ENCODE peak calls at places on chromosomes 13 and 19, in ten cellular contexts. J is H9, D is IMR-90, N is mesenchymal stem cell, G is fibroblast of lung, S is endodermal cell, F is neuronal stem cell, U is neural progenitor cell, E is adipocyte, O is GM23248. W is an unnamed sample.

GRCh38 chr19:21505459-21506393 is at the start of gene ZNF429:
- DNase-seq in J (peak; percentile 95), D (peak; percentile 92), N (peak; percentile 97), G (peak; percentile 92), S (peak; percentile 96), F (peak; percentile 89), U (peak; percentile 97), E (peak; percentile 97), O (peak; percentile 99), W (peak; percentile 89)

GRCh38 chr19:47362321-47362720 is 13.2 kb downstream of the DHX34 start:
- DNase-seq in J (no peak), D (no peak), N (no peak), G (no peak), S (no peak), F (no peak), U (no peak), E (no peak), O (no peak), W (no peak)

GRCh38 chr13:53028637-53029121 is at the start of gene OLFM4:
- DNase-seq in J (peak; percentile 34), D (no peak), N (no peak), G (no peak), S (peak; percentile 59), F (no peak), U (no peak), E (no peak), O (no peak), W (no peak)

GRCh38 chr13:114019367-114019766 is 45.5 kb upstream of the C13orf46 start:
- DNase-seq in J (peak; percentile 69), D (no peak), N (no peak), G (no peak), S (peak; percentile 78), F (no peak), U (peak; percentile 17), E (peak; percentile 19), O (peak; percentile 44), W (no peak)

GRCh38 chr13:24274452-24274971 is 34.9 kb upstream of the C1QTNF9 start:
- DNase-seq in J (no peak), D (peak; percentile 59), N (peak; percentile 86), G (no peak), S (peak; percentile 25), F (no peak), U (no peak), E (no peak), O (no peak), W (no peak)

GRCh38 chr13:110008816-110009215 is 222.4 kb upstream of the IRS2 start:
- DNase-seq in J (no peak), D (no peak), N (no peak), G (peak; percentile 65), S (no peak), F (no peak), U (no peak), E (no peak), O (no peak), W (peak; percentile 51)

GRCh38 chr19:23075031-23075733 is 41.6 kb upstream of the ZNF730 start:
- DNase-seq in J (peak; percentile 97), D (peak; percentile 72), N (peak; percentile 82), G (peak; percentile 80), S (peak; percentile 98), F (peak; percentile 81), U (peak; percentile 93), E (peak; percentile 65), O (peak; percentile 46), W (peak; percentile 70)

GRCh38 chr13:98986226-98986846 is 8.5 kb upstream of the DOCK9 start:
- DNase-seq in J (no peak), D (no peak), N (no peak), G (no peak), S (no peak), F (no peak), U (no peak), E (no peak), O (no peak), W (no peak)

GRCh38 chr19:5803441-5803751 is 1.5 kb upstream of the NRTN start:
- DNase-seq in J (no peak), D (no peak), N (no peak), G (no peak), S (no peak), F (no peak), U (no peak), E (no peak), O (no peak), W (no peak)

GRCh38 chr13:100541882-100542545 is 46.6 kb downstream of the GGACT start:
- DNase-seq in J (no peak), D (no peak), N (no peak), G (no peak), S (no peak), F (no peak), U (peak; percentile 41), E (no peak), O (no peak), W (no peak)

GRCh38 chr13:29479716-29480492 is 115.6 kb downstream of the SLC7A1 start:
- DNase-seq in J (no peak), D (no peak), N (no peak), G (no peak), S (peak; percentile 52), F (no peak), U (peak; percentile 16), E (no peak), O (no peak), W (no peak)

GRCh38 chr13:100356889-100357288 is 231.7 kb downstream of the GGACT start:
- DNase-seq in J (no peak), D (peak; percentile 64), N (peak; percentile 28), G (no peak), S (no peak), F (no peak), U (no peak), E (no peak), O (no peak), W (no peak)

GRCh38 chr19:31648347-31648746 is 299.1 kb upstream of the TSHZ3 start:
- DNase-seq in J (no peak), D (peak; percentile 6), N (peak; percentile 32), G (peak; percentile 77), S (no peak), F (no peak), U (no peak), E (no peak), O (no peak), W (peak; percentile 68)

GRCh38 chr19:16825312-16826168 is 3.7 kb upstream of the SIN3B start:
- DNase-seq in J (peak; percentile 79), D (peak; percentile 63), N (peak; percentile 80), G (peak; percentile 79), S (peak; percentile 86), F (no peak), U (peak; percentile 26), E (peak; percentile 76), O (peak; percentile 68), W (peak; percentile 74)

GRCh38 chr13:31032574-31033095 is 100.2 kb downstream of the TEX26 start:
- DNase-seq in J (no peak), D (no peak), N (no peak), G (peak; percentile 68), S (no peak), F (no peak), U (no peak), E (no peak), O (peak; percentile 76), W (peak; percentile 63)

GRCh38 chr13:92362717-92363116 is 863.9 kb upstream of the GPC6 start:
- DNase-seq in J (no peak), D (peak; percentile 7), N (peak; percentile 19), G (peak; percentile 59), S (no peak), F (no peak), U (peak; percentile 3), E (no peak), O (no peak), W (peak; percentile 58)

GRCh38 chr13:50916701-50917184 is 7.2 kb downstream of the RNASEH2B start:
- DNase-seq in J (no peak), D (no peak), N (peak; percentile 9), G (no peak), S (no peak), F (no peak), U (no peak), E (no peak), O (no peak), W (no peak)

GRCh38 chr19:2495130-2495641 is 19.3 kb downstream of the GADD45B start:
- DNase-seq in J (no peak), D (peak; percentile 40), N (peak; percentile 88), G (peak; percentile 56), S (peak; percentile 82), F (no peak), U (peak; percentile 21), E (peak; percentile 89), O (peak; percentile 95), W (no peak)

GRCh38 chr19:43700368-43701015 is 15.4 kb upstream of the IRGC start:
- DNase-seq in J (no peak), D (peak; percentile 84), N (peak; percentile 14), G (peak; percentile 85), S (no peak), F (no peak), U (peak; percentile 21), E (peak; percentile 89), O (peak; percentile 91), W (peak; percentile 79)

GRCh38 chr13:82432949-82433348 is 1449.3 kb downstream of the SLITRK1 start:
- DNase-seq in J (no peak), D (no peak), N (no peak), G (no peak), S (no peak), F (no peak), U (no peak), E (no peak), O (no peak), W (no peak)
- H3K4me1 ChIP-seq in J (no peaks in the 10 kb centered on the region), D (no peaks in the 10 kb centered on the region), N (no peaks in the 10 kb centered on the region), G (no peaks in the 10 kb centered on the region), S (no peaks in the 10 kb centered on the region), F (no peaks in the 10 kb centered on the region), U (no peaks in the 10 kb centered on the region), E (no peaks in the 10 kb centered on the region), O (no peaks in the 10 kb centered on the region), W (no peaks in the 10 kb centered on the region)

GRCh38 chr19:38695319-38695683 is 47.9 kb downstream of the ACTN4 start:
- DNase-seq in J (no peak), D (no peak), N (no peak), G (no peak), S (no peak), F (no peak), U (no peak), E (no peak), O (no peak), W (no peak)
- H3K9ac ChIP-seq in J (no peak overlapping the region), D (no peak overlapping the region), N (no peak overlapping the region), G (no peak overlapping the region), S (no peak overlapping the region), F (no peak overlapping the region), U (no peak overlapping the region), E (no peak overlapping the region), O (no peak overlapping the region), W (peak overlapping the region; percentile 21)

DNA sequence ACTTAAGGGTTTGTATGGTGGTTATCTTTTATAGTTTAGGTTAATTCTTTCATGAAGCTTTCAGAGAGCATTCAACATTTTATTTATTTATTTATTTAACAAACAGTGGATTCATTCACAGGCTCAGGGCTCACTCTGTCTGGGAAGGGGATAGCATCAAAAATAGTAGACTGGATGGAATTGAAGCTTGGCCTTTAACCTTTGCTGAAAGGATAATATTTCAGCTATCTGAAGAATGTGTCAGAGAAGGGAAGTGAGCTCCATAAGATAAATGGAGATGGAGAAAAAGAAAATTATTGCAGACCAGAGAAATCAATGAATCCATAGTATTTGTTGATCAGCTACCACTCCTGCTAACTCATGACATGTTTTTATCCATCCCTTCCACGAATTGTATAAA is 305.6 kb downstream of the COG6 start:
- DNase-seq in J (no peak), D (no peak), N (no peak), G (no peak), S (no peak), F (no peak), U (no peak), E (no peak), O (no peak), W (no peak)
- H3K4me1 ChIP-seq in J (no peaks in the 10 kb centered on the region), D (no peaks in the 10 kb centered on the region), N (no peaks in the 10 kb centered on the region), G (no peaks in the 10 kb centered on the region), S (no peaks in the 10 kb centered on the region), F (peaks cover 7% of the 10 kb centered on the region), U (no peaks in the 10 kb centered on the region), E (peaks cover 15% of the 10 kb centered on the region), O (no peaks in the 10 kb centered on the region), W (no peaks in the 10 kb centered on the region)

GRCh38 chr19:30227071-30227621 is 145.0 kb upstream of the ZNF536 start:
- DNase-seq in J (no peak), D (no peak), N (no peak), G (no peak), S (peak; percentile 70), F (no peak), U (peak; percentile 67), E (peak; percentile 9), O (no peak), W (no peak)
- H3K9ac ChIP-seq in J (no peak overlapping the region), D (no peak overlapping the region), N (peak overlapping the region; percentile 29), G (peak overlapping the region; percentile 37), S (no peak overlapping the region), F (peak overlapping the region; percentile 88), U (no peak overlapping the region), E (peak overlapping the region; percentile 25), O (peak overlapping the region; percentile 38), W (peak overlapping the region; percentile 31)

W was measured in astrocyte.